ENCODE peak calls at places on chromosomes 4 and X, in eight cellular contexts. D is activated CD4-positive, alpha-beta memory T cell treated with anti-CD3 and anti-CD28 coated beads, Interleukin-2, amount 10 ng/mL, durations not matched to agents 7 days and 5 days; P is NCI-H1105; Q is COR-L47; E is NCI-H524; L is SK-N-DZ; M is HAP-1; W is T-helper 1 cell. N is an unnamed sample.

GRCh38 chr4:183906736-183907651 is 1.9 kb downstream of the STOX2 start:
- DNase-seq in W (no peak), M (peak; percentile 35), P (no peak), D (no peak), Q (peak; percentile 52), E (peak; percentile 32), L (peak; percentile 21), N (no peak)

GRCh38 chr4:39446483-39446841 is 12.3 kb downstream of the RPL9 start:
- DNase-seq in L (no peak), M (no peak), W (no peak), E (no peak), P (no peak), D (no peak), Q (no peak), N (no peak)

GRCh38 chr4:112895785-112896184 is 153.7 kb upstream of the ANK2 start:
- DNase-seq in D (no peak), M (no peak), W (no peak), L (no peak), E (no peak), Q (no peak), P (no peak), N (no peak)

GRCh38 chr4:88674989-88675388 is 22.6 kb downstream of the NAP1L5 start:
- DNase-seq in W (no peak), M (no peak), Q (no peak), E (peak; percentile 50), P (no peak), L (no peak), D (no peak), N (no peak)

GRCh38 chr4:41028392-41029076 is 185.8 kb downstream of the APBB2 start:
- DNase-seq in W (no peak), P (no peak), E (no peak), M (no peak), D (no peak), L (no peak), Q (no peak), N (no peak)

GRCh38 chr4:28744066-28744465 is 1883.4 kb downstream of the STIM2 start:
- DNase-seq in M (no peak), P (no peak), D (no peak), W (no peak), Q (no peak), E (no peak), L (no peak), N (no peak)

GRCh38 chr4:55159851-55160250 is 34.5 kb upstream of the KDR start:
- DNase-seq in P (no peak), L (no peak), W (no peak), D (no peak), M (no peak), Q (no peak), E (no peak), N (no peak)

GRCh38 chrX:1393871-1394615 is 2.1 kb upstream of the SLC25A6 start:
- DNase-seq in E (no peak), Q (no peak), P (no peak), D (no peak), L (no peak), W (no peak), M (no peak), N (no peak)

GRCh38 chrX:8484360-8484759 is 19.7 kb downstream of the VCX3B start:
- DNase-seq in W (no peak), Q (no peak), P (no peak), E (no peak), D (no peak), L (no peak), M (no peak), N (no peak)

GRCh38 chrX:120358687-120359086 is 3.2 kb upstream of the ATP1B4 start:
- DNase-seq in D (no peak), M (peak; percentile 81), Q (peak; percentile 27), W (no peak), L (no peak), P (no peak), E (peak; percentile 37), N (no peak)

GRCh38 chr4:77232653-77233052 is 75.6 kb downstream of the CCNG2 start:
- DNase-seq in W (no peak), M (no peak), E (no peak), L (no peak), D (no peak), Q (no peak), P (no peak), N (peak; percentile 35)

GRCh38 chr4:7871356-7871755 is 68.3 kb downstream of the AFAP1 start:
- DNase-seq in P (no peak), L (no peak), D (no peak), Q (no peak), E (no peak), W (no peak), M (no peak), N (no peak)

GRCh38 chr4:100826067-100826466 is 308.2 kb upstream of the EMCN start:
- DNase-seq in L (no peak), E (no peak), D (no peak), M (no peak), Q (no peak), P (no peak), W (no peak), N (no peak)